ENCODE peak calls at places on chromosome 12, in nine cellular contexts. Z, J, T, G, A, U, Y, P and W are unnamed samples.

GRCh38 chr12:102595315-102595714 is 115.0 kb upstream of the IGF1 start:
- DNase-seq in Z (no peak), J (no peak), T (no peak), G (no peak), A (no peak), U (no peak), Y (no peak), P (no peak), W (no peak)

GRCh38 chr12:80017261-80017870 is 82.0 kb upstream of the OTOGL start:
- DNase-seq in Z (no peak), J (no peak), T (no peak), G (no peak), A (no peak), U (no peak), Y (no peak), P (no peak), W (no peak)

GRCh38 chr12:62640910-62641448 is 174.4 kb downstream of the MON2 start:
- DNase-seq in Z (no peak), J (no peak), T (peak; percentile 75), G (no peak), A (no peak), U (no peak), Y (peak; percentile 71), P (no peak), W (no peak)

GRCh38 chr12:8996682-8997405 is 7.5 kb downstream of the KLRG1 start:
- DNase-seq in Z (peak; percentile 7), J (no peak), T (peak; percentile 46), G (no peak), A (no peak), U (no peak), Y (peak; percentile 65), P (no peak), W (no peak)

GRCh38 chr12:109739747-109740693 is 26.4 kb downstream of the FAM222A start:
- DNase-seq in Z (no peak), J (no peak), T (no peak), G (no peak), A (no peak), U (no peak), Y (peak; percentile 4), P (no peak), W (no peak)

GRCh38 chr12:124188561-124189405 is 106.1 kb upstream of the RFLNA start:
- DNase-seq in Z (no peak), J (no peak), T (no peak), G (peak; percentile 48), A (no peak), U (no peak), Y (no peak), P (peak; percentile 98), W (no peak)

GRCh38 chr12:80099259-80099658 is at the start of gene OTOGL:
- DNase-seq in Z (no peak), J (no peak), T (no peak), G (no peak), A (no peak), U (no peak), Y (no peak), P (no peak), W (no peak)

GRCh38 chr12:6866920-6867406 is 368 bp upstream of the TPI1 start:
- DNase-seq in Z (no peak), J (no peak), T (peak; percentile 3), G (no peak), A (peak; percentile 77), U (no peak), Y (no peak), P (no peak), W (no peak)

GRCh38 chr12:132494294-132495164 is 4.6 kb downstream of the FBRSL1 start:
- DNase-seq in Z (no peak), J (no peak), T (no peak), G (no peak), A (no peak), U (no peak), Y (no peak), P (no peak), W (no peak)

GRCh38 chr12:67827820-67828383 is 161.3 kb upstream of the IFNG-AS1 start:
- DNase-seq in Z (peak; percentile 87), J (peak; percentile 40), T (peak; percentile 98), G (no peak), A (no peak), U (peak; percentile 43), Y (peak; percentile 79), P (no peak), W (peak; percentile 69)

GRCh38 chr12:115010324-115010995 is 326.5 kb upstream of the TBX3 start:
- DNase-seq in Z (no peak), J (no peak), T (no peak), G (no peak), A (no peak), U (no peak), Y (no peak), P (no peak), W (no peak)

GRCh38 chr12:52693261-52693660 is 10.1 kb downstream of the KRT77 start:
- DNase-seq in Z (no peak), J (no peak), T (no peak), G (no peak), A (no peak), U (no peak), Y (no peak), P (no peak), W (no peak)

GRCh38 chr12:57166971-57167371 is 19.6 kb upstream of the LRP1-AS start:
- DNase-seq in Z (no peak), J (no peak), T (peak; percentile 68), G (no peak), A (no peak), U (peak; percentile 16), Y (peak; percentile 85), P (no peak), W (no peak)

GRCh38 chr12:112577473-112578334 is 159.0 kb downstream of the PTPN11 start:
- DNase-seq in Z (no peak), J (no peak), T (no peak), G (no peak), A (no peak), U (no peak), Y (no peak), P (no peak), W (no peak)

GRCh38 chr12:120118710-120119097 is 2.2 kb upstream of the RAB35 start:
- DNase-seq in Z (no peak), J (no peak), T (no peak), G (no peak), A (no peak), U (no peak), Y (no peak), P (no peak), W (no peak)

GRCh38 chr12:30691122-30691879 is 4.4 kb downstream of the IPO8 start:
- DNase-seq in Z (peak; percentile 71), J (no peak), T (peak; percentile 71), G (no peak), A (no peak), U (no peak), Y (no peak), P (peak; percentile 60), W (no peak)

GRCh38 chr12:80556566-80556965 is 112.5 kb downstream of the PTPRQ start:
- DNase-seq in Z (no peak), J (no peak), T (peak; percentile 28), G (no peak), A (no peak), U (no peak), Y (no peak), P (no peak), W (no peak)

GRCh38 chr12:118190266-118190665 is 54.3 kb downstream of the PEBP1 start:
- DNase-seq in Z (no peak), J (no peak), T (peak; percentile 12), G (no peak), A (no peak), U (no peak), Y (no peak), P (no peak), W (no peak)

GRCh38 chr12:38102197-38102596 is 214.4 kb upstream of the ALG10B start:
- DNase-seq in Z (no peak), J (no peak), T (no peak), G (no peak), A (no peak), U (no peak), Y (no peak), P (no peak), W (no peak)

GRCh38 chr12:46266869-46267617 is 1.8 kb downstream of the SLC38A1 start:
- DNase-seq in Z (peak; percentile 30), J (peak; percentile 59), T (peak; percentile 59), G (peak; percentile 82), A (peak; percentile 51), U (peak; percentile 35), Y (peak; percentile 76), P (peak; percentile 10), W (no peak)

GRCh38 chr12:49808686-49809368 is 19.4 kb downstream of the NCKAP5L start:
- DNase-seq in Z (no peak), J (no peak), T (no peak), G (no peak), A (no peak), U (no peak), Y (no peak), P (no peak), W (no peak)

GRCh38 chr12:116160196-116160595 is 117.3 kb downstream of the MED13L start:
- DNase-seq in Z (no peak), J (no peak), T (no peak), G (no peak), A (no peak), U (no peak), Y (no peak), P (no peak), W (no peak)

GRCh38 chr12:5506821-5507231 is 74.9 kb downstream of the NTF3 start:
- DNase-seq in Z (no peak), J (peak; percentile 16), T (no peak), G (no peak), A (no peak), U (no peak), Y (no peak), P (no peak), W (peak; percentile 43)